ENCODE peak calls at places on chromosomes 7 and 10, in six cellular contexts. Q, D, R, V, S and U are unnamed samples.

GRCh38 chr7:139758388-139758787 is 19.4 kb downstream of the HIPK2 start:
- DNase-seq in Q (no peak), D (no peak), R (no peak), V (no peak), S (no peak), U (no peak)

GRCh38 chr10:49292565-49293207 is 6.3 kb upstream of the C10orf71 start:
- DNase-seq in Q (no peak), D (no peak), R (no peak), V (no peak), S (no peak), U (no peak)

GRCh38 chr7:25399000-25399750 is 170.9 kb upstream of the NPVF start:
- DNase-seq in Q (no peak), D (no peak), R (no peak), V (no peak), S (no peak), U (no peak)

GRCh38 chr7:107606303-107606702 is 26.3 kb downstream of the BCAP29 start:
- DNase-seq in Q (no peak), D (no peak), R (no peak), V (no peak), S (no peak), U (no peak)

GRCh38 chr10:112700401-112700800 is 249.6 kb upstream of the TCF7L2 start:
- DNase-seq in Q (peak), D (no peak), R (no peak), V (no peak), S (no peak), U (no peak)

GRCh38 chr7:139562972-139563565 is 39.6 kb downstream of the CLEC2L start:
- DNase-seq in Q (no peak), D (no peak), R (no peak), V (no peak), S (no peak), U (no peak)

GRCh38 chr7:68408873-68409272 is 1189.4 kb upstream of the AUTS2 start:
- DNase-seq in Q (no peak), D (no peak), R (no peak), V (no peak), S (no peak), U (no peak)

GRCh38 chr7:148397056-148397455 is 193.5 kb upstream of the C7orf33 start:
- DNase-seq in Q (no peak), D (no peak), R (no peak), V (no peak), S (no peak), U (no peak)

GRCh38 chr7:82481499-82482097 is 38.0 kb upstream of the CACNA2D1 start:
- DNase-seq in Q (peak), D (no peak), R (peak), V (peak), S (no peak), U (no peak)

GRCh38 chr7:83996879-83997278 is 197.7 kb downstream of the SEMA3A start:
- DNase-seq in Q (no peak), D (no peak), R (no peak), V (peak), S (no peak), U (no peak)

GRCh38 chr10:30027057-30028005 is 32.1 kb downstream of the JCAD start:
- DNase-seq in Q (no peak), D (peak), R (no peak), V (peak), S (peak), U (peak)

GRCh38 chr7:816751-817671 is 15.3 kb upstream of the SUN1 start:
- DNase-seq in Q (no peak), D (peak), R (peak), V (peak), S (peak), U (peak)

GRCh38 chr10:97506214-97506991 is 7.7 kb downstream of the UBTD1 start:
- DNase-seq in Q (no peak), D (no peak), R (no peak), V (no peak), S (no peak), U (no peak)

GRCh38 chr10:11035318-11035920 is 17.7 kb downstream of the CELF2 start:
- DNase-seq in Q (peak), D (no peak), R (peak), V (peak), S (no peak), U (no peak)

GRCh38 chr7:137975223-137975622 is 26.7 kb downstream of the CREB3L2 start:
- DNase-seq in Q (no peak), D (no peak), R (peak), V (no peak), S (no peak), U (no peak)

GRCh38 chr10:89327803-89328441 is at the start of gene IFIT3:
- DNase-seq in Q (peak), D (peak), R (peak), V (peak), S (no peak), U (no peak)